ENCODE peak calls at places on chromosome 16, in seven cellular contexts. R is stomach, T is choroid plexus epithelial cell, U is cardiac muscle cell, A is epithelial cell of esophagus, C is A549, W is neural progenitor cell. O is an unnamed sample.

GRCh38 chr16:25034916-25035315 is 19.7 kb upstream of the ARHGAP17 start:
- DNase-seq in C (no peak), U (no peak), W (no peak), T (no peak), R (no peak), A (no peak), O (no peak)

GRCh38 chr16:69921125-69921524 is 30.0 kb upstream of the CLEC18A start:
- DNase-seq in A (no peak), W (no peak), U (no peak), T (peak), C (no peak), R (no peak), O (no peak)

GRCh38 chr16:68909099-68909733 is 65.9 kb downstream of the TANGO6 start:
- DNase-seq in A (no peak), U (no peak), R (no peak), W (no peak), T (peak), C (no peak), O (no peak)

GRCh38 chr16:55496509-55497145 is 12.2 kb upstream of the LPCAT2 start:
- DNase-seq in C (no peak), T (no peak), U (no peak), R (no peak), W (no peak), A (no peak), O (no peak)

GRCh38 chr16:9308300-9309209 is 217.1 kb downstream of the HAPSTR1 start:
- DNase-seq in T (no peak), U (no peak), R (no peak), W (no peak), C (no peak), A (no peak), O (no peak)

GRCh38 chr16:3187798-3188674 is at the start of gene OR1F1:
- DNase-seq in T (peak), U (peak), C (peak), A (peak), R (no peak), W (peak), O (peak)

GRCh38 chr16:14600164-14600563 is 29.9 kb downstream of the PARN start:
- DNase-seq in W (peak), A (peak), U (peak), T (peak), R (no peak), C (peak), O (no peak)

GRCh38 chr16:80122155-80122554 is 418.6 kb upstream of the DYNLRB2 start:
- DNase-seq in C (no peak), A (no peak), T (peak), R (no peak), W (no peak), U (peak), O (no peak)

GRCh38 chr16:14289692-14290340 is 218.7 kb downstream of the MRTFB start:
- DNase-seq in A (peak), T (peak), C (peak), R (peak), W (peak), U (peak), O (no peak)

GRCh38 chr16:66612422-66612821 is 7.9 kb downstream of the CMTM3 start:
- DNase-seq in T (no peak), R (no peak), W (no peak), U (no peak), C (no peak), A (no peak), O (no peak)

GRCh38 chr16:71882505-71883192 is 1.3 kb downstream of the ZNF821 start:
- DNase-seq in C (peak), A (peak), U (peak), W (peak), R (peak), T (peak), O (peak)

GRCh38 chr16:73091199-73091598 is 43.3 kb upstream of the ZFHX3 start:
- DNase-seq in W (no peak), U (no peak), C (no peak), R (no peak), A (no peak), T (no peak), O (no peak)

GRCh38 chr16:28543072-28543471 is 4.3 kb upstream of the NUPR1 start:
- DNase-seq in A (peak), C (no peak), U (no peak), R (peak), W (no peak), T (peak), O (no peak)

GRCh38 chr16:56424791-56425438 is 430 bp downstream of the AMFR start:
- DNase-seq in W (no peak), T (peak), R (no peak), C (no peak), U (peak), A (peak), O (peak)

GRCh38 chr16:56282455-56282854 is 91.2 kb downstream of the GNAO1 start:
- DNase-seq in C (no peak), W (no peak), U (no peak), T (no peak), R (no peak), A (no peak), O (no peak)

GRCh38 chr16:59126486-59126885 is 392.4 kb upstream of the GOT2 start:
- DNase-seq in C (peak), W (no peak), T (no peak), A (no peak), U (no peak), R (no peak), O (no peak)

GRCh38 chr16:29994613-29995329 is 646 bp downstream of the HIRIP3 start:
- DNase-seq in R (peak), A (peak), C (no peak), T (peak), U (peak), W (no peak), O (no peak)

GRCh38 chr16:84082110-84082509 is 34.6 kb downstream of the MBTPS1 start:
- DNase-seq in C (no peak), R (no peak), T (no peak), W (no peak), A (no peak), U (no peak), O (no peak)

GRCh38 chr16:81496742-81497141 is 52.1 kb downstream of the CMIP start:
- DNase-seq in T (no peak), U (no peak), W (no peak), C (no peak), R (no peak), A (no peak), O (no peak)
- TF ChIP-seq CTCF in T (no peak), U (no peak), W (no peak), C (no peak), R (no peak), A (no peak), O (no peak)

GRCh38 chr16:46629331-46629843 is 8.2 kb upstream of the SHCBP1 start:
- DNase-seq in A (peak), U (peak), W (peak), R (no peak), T (peak), C (peak), O (no peak)
- TF ChIP-seq CTCF in A (peak), U (peak), W (peak), R (no peak), T (peak), C (peak), O (peak)

GRCh38 chr16:31693733-31694132 is 166.0 kb downstream of the AHSP start:
- DNase-seq in U (no peak), W (no peak), T (no peak), R (no peak), A (no peak), C (no peak), O (no peak)

GRCh38 chr16:31694461-31694860 is 166.8 kb downstream of the AHSP start:
- DNase-seq in W (no peak), C (no peak), T (no peak), A (no peak), R (no peak), U (no peak), O (no peak)

GRCh38 chr16:31696968-31697743 is 169.5 kb downstream of the AHSP start:
- DNase-seq in T (peak), R (no peak), C (peak), U (peak), A (peak), W (peak), O (no peak)

GRCh38 chr16:31697744-31698125 is 170.0 kb downstream of the AHSP start:
- DNase-seq in W (no peak), T (no peak), A (no peak), R (no peak), C (no peak), U (no peak), O (no peak)

DNA sequence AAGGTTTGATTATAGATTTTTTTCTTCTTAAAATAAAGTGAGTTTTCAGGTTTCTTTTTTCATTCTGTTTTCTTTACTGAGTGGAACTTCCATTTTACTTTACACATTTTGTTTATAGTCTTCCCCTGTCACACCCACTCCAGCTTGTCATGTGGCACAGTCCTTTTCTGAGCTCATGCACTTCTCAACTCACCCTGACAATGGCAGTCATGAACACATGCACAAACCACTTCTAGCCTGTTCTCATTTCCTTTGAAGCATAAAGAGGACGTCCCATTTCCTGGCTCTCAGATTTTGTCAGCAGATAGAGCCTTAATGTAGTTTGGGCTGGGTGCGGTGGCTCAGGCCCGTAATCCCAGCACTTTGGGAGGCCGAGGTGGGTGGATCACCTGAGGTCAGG is 168.0 kb downstream of the AHSP start:
- DNase-seq in U (no peak), C (no peak), R (no peak), T (no peak), A (no peak), W (no peak), O (no peak)
- TF ChIP-seq CTCF in U (no peak), C (no peak), R (no peak), T (no peak), A (no peak), W (no peak), O (no peak)

GRCh38 chr16:1964506-1965471 is at the start of gene RPS2:
- DNase-seq in W (peak), U (peak), C (peak), R (peak), T (peak), A (peak), O (peak)
- TF ChIP-seq CTCF in W (no peak), U (no peak), C (no peak), R (no peak), T (no peak), A (no peak), O (no peak)

DNA sequence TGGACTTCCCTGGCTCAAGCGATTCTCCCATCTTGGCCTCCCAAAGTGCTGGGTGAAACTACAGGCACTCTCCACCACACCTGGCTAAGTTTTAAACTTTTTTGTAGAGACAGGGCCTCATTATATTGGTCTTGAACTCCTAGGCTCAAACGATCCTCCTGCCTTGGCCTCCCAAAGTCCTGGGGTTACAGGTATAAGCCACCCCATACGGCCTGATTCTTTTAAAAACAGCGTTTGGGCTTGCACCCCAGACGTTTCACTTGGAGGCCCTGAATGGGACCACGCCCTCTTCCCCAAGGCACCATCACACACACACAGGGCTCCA is 29.4 kb upstream of the GINS2 start:
- DNase-seq in T (no peak), R (no peak), U (no peak), W (no peak), A (no peak), C (no peak), O (no peak)
- TF ChIP-seq CTCF in T (no peak), R (no peak), U (no peak), W (no peak), A (no peak), C (no peak), O (no peak)

GRCh38 chr16:4471869-4472268 is 2.6 kb downstream of the NMRAL1 start:
- DNase-seq in U (no peak), C (no peak), W (no peak), R (no peak), T (no peak), A (peak), O (no peak)

GRCh38 chr16:4474192-4474961 is at the start of gene NMRAL1:
- DNase-seq in W (peak), C (peak), R (peak), U (peak), T (peak), A (peak), O (peak)

GRCh38 chr16:4477966-4478365 is 1.8 kb downstream of the HMOX2 start:
- DNase-seq in R (no peak), T (peak), W (peak), A (peak), C (no peak), U (peak), O (no peak)

GRCh38 chr16:4472880-4473279 is 1.5 kb downstream of the NMRAL1 start:
- DNase-seq in R (no peak), C (no peak), W (no peak), A (no peak), U (no peak), T (no peak), O (no peak)

DNA sequence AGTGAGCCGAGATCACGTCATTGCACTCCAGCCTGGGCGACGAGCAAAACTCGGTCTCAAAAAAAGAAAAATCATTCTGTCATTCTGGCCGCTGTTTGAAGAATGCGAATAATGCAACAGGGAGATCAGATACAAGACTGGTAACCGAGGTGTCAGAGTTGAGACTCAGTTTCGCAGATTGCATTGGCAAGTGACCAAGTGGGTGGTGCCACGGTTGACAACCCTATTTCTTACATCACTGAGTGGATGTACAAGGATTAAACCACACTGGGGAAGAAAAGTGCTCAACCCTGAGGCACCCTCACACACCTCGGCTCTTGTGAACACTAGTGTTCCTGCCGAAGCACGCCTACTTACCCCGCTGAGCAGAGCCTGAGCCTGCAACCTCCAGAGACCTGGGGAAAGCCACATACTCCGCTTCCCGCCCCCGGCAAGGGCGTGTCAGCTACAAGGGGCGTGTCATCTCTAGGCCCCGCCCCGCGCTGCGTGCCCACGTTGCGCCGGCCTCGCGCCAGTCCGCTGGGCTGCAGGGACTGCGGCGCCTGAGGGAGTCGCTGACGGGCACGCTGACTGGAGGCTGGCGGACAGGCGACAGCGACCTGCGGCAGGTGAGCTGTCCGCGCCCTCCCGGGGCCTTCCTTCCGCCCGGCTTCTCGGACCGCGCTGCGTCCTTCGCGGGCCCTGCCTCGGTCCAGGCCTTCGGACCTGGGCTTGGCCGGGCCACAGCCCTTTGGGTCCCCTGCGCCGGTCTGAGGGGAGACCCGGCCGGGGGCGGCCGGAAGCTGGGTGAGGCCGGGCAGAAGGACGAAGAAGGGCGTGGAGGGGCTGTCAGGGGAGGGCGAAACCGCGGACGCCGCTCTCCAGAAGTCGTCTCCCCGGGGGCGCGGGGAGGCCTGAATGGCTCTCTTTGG is at the start of gene HMOX2:
- DNase-seq in T (peak), U (peak), R (peak), C (peak), A (peak), W (peak), O (peak)
- TF ChIP-seq CTCF in T (peak), U (peak), R (no peak), C (peak), A (peak), W (peak), O (peak)